ENCODE peak calls at places on chromosomes 7 and 10, in six cellular contexts. One of them, this sample, is unnamed. For H3K4me1, the result is how much of the 10 kb centered on the place peaks cover.

GRCh38 chr7:129970816-129971215 is 18.1 kb upstream of the UBE2H start:
- DNase-seq in PC-3: peak
- DNase-seq in tibial nerve: no peak
- DNase-seq in esophagus muscularis mucosa: no peak
- DNase-seq in hepatocyte: no peak
- DNase-seq in SK-N-SH: no peak
- DNase-seq in this sample: no peak

GRCh38 chr7:46146454-46147255 is 225.6 kb upstream of the IGFBP3 start:
- DNase-seq in PC-3: peak
- DNase-seq in tibial nerve: no peak
- DNase-seq in esophagus muscularis mucosa: no peak
- DNase-seq in hepatocyte: no peak
- DNase-seq in SK-N-SH: peak
- DNase-seq in this sample: no peak

GRCh38 chr10:100872034-100872791 is 40.5 kb upstream of the SLF2 start:
- DNase-seq in PC-3: peak
- DNase-seq in tibial nerve: no peak
- DNase-seq in esophagus muscularis mucosa: no peak
- DNase-seq in hepatocyte: peak
- DNase-seq in SK-N-SH: peak
- DNase-seq in this sample: no peak

GRCh38 chr7:134905375-134905774 is 80.9 kb upstream of the AGBL3 start:
- DNase-seq in PC-3: no peak
- DNase-seq in tibial nerve: peak
- DNase-seq in esophagus muscularis mucosa: peak
- DNase-seq in hepatocyte: peak
- DNase-seq in SK-N-SH: no peak
- DNase-seq in this sample: no peak

GRCh38 chr10:43864622-43865021 is 215.9 kb upstream of the ZNF32 start:
- DNase-seq in PC-3: no peak
- DNase-seq in tibial nerve: no peak
- DNase-seq in esophagus muscularis mucosa: no peak
- DNase-seq in hepatocyte: no peak
- DNase-seq in SK-N-SH: no peak
- DNase-seq in this sample: no peak

GRCh38 chr7:150420242-150420641 is 30.2 kb upstream of the GIMAP8 start:
- DNase-seq in PC-3: no peak
- DNase-seq in tibial nerve: no peak
- DNase-seq in esophagus muscularis mucosa: no peak
- DNase-seq in hepatocyte: peak
- DNase-seq in SK-N-SH: no peak
- DNase-seq in this sample: no peak

GRCh38 chr10:22992621-22993020 is 64.8 kb downstream of the ARMC3 start:
- DNase-seq in PC-3: no peak
- DNase-seq in tibial nerve: no peak
- DNase-seq in esophagus muscularis mucosa: no peak
- DNase-seq in hepatocyte: no peak
- DNase-seq in SK-N-SH: no peak
- DNase-seq in this sample: no peak

GRCh38 chr10:89414146-89414878 is at the start of gene IFIT5:
- DNase-seq in PC-3: peak
- DNase-seq in tibial nerve: peak
- DNase-seq in esophagus muscularis mucosa: peak
- DNase-seq in hepatocyte: peak
- DNase-seq in SK-N-SH: peak
- DNase-seq in this sample: peak

GRCh38 chr7:127683776-127684681 is 32.0 kb downstream of the SND1 start:
- DNase-seq in PC-3: no peak
- DNase-seq in tibial nerve: no peak
- DNase-seq in esophagus muscularis mucosa: no peak
- DNase-seq in hepatocyte: no peak
- DNase-seq in SK-N-SH: no peak
- DNase-seq in this sample: no peak

GRCh38 chr7:137474627-137475026 is 131.1 kb upstream of the PTN start:
- DNase-seq in PC-3: no peak
- DNase-seq in tibial nerve: no peak
- DNase-seq in esophagus muscularis mucosa: no peak
- DNase-seq in hepatocyte: no peak
- DNase-seq in SK-N-SH: no peak
- DNase-seq in this sample: no peak

DNA sequence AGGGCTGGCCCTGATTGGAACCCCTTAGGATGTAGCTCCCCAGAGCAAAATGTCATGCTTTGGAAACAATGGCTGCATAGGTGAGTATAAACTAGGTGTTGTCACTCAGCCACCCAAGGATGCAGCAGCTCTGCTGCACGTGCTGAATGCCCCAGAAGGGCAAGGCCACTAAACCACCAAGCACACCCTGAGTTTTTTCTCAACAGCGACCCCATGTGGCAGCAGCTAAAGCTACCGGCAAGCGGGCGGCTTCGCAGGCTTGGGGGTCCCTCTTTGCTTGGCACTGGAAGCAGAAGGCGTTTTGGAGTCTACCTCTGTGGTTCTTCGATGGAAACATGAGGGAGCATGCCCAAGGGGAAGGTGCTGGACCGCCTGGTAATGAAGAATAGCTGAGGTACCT is 152.3 kb downstream of the GFRA1 start:
- DNase-seq in PC-3: no peak
- DNase-seq in tibial nerve: no peak
- DNase-seq in esophagus muscularis mucosa: peak
- DNase-seq in hepatocyte: no peak
- DNase-seq in SK-N-SH: no peak
- DNase-seq in this sample: no peak
- TF ChIP-seq CTCF in PC-3: no peak
- TF ChIP-seq CTCF in tibial nerve: no peak
- TF ChIP-seq CTCF in esophagus muscularis mucosa: no peak
- TF ChIP-seq CTCF in hepatocyte: peak
- TF ChIP-seq CTCF in SK-N-SH: peak
- TF ChIP-seq CTCF in this sample: peak

GRCh38 chr10:28586176-28586575 is 53.3 kb downstream of the WAC start:
- DNase-seq in PC-3: no peak
- DNase-seq in tibial nerve: no peak
- DNase-seq in esophagus muscularis mucosa: no peak
- DNase-seq in hepatocyte: no peak
- DNase-seq in SK-N-SH: no peak
- DNase-seq in this sample: no peak
- H3K4me1 ChIP-seq in PC-3: under half
- H3K4me1 ChIP-seq in tibial nerve: half or more
- H3K4me1 ChIP-seq in esophagus muscularis mucosa: half or more
- H3K4me1 ChIP-seq in hepatocyte: under half
- H3K4me1 ChIP-seq in SK-N-SH: under half
- H3K4me1 ChIP-seq in this sample: under half

GRCh38 chr10:77504870-77505257 is 132.7 kb downstream of the KCNMA1 start:
- DNase-seq in PC-3: peak
- DNase-seq in tibial nerve: no peak
- DNase-seq in esophagus muscularis mucosa: no peak
- DNase-seq in hepatocyte: peak
- DNase-seq in SK-N-SH: no peak
- DNase-seq in this sample: peak
- TF ChIP-seq CTCF in PC-3: peak
- TF ChIP-seq CTCF in tibial nerve: no peak
- TF ChIP-seq CTCF in esophagus muscularis mucosa: no peak
- TF ChIP-seq CTCF in hepatocyte: peak
- TF ChIP-seq CTCF in SK-N-SH: peak
- TF ChIP-seq CTCF in this sample: peak

GRCh38 chr7:38385682-38386081 is 112.2 kb upstream of the TARP start:
- DNase-seq in PC-3: no peak
- DNase-seq in tibial nerve: no peak
- DNase-seq in esophagus muscularis mucosa: no peak
- DNase-seq in hepatocyte: no peak
- DNase-seq in SK-N-SH: no peak
- DNase-seq in this sample: no peak

GRCh38 chr7:38383281-38383680 is 109.8 kb upstream of the TARP start:
- DNase-seq in PC-3: no peak
- DNase-seq in tibial nerve: no peak
- DNase-seq in esophagus muscularis mucosa: no peak
- DNase-seq in hepatocyte: no peak
- DNase-seq in SK-N-SH: no peak
- DNase-seq in this sample: no peak

DNA sequence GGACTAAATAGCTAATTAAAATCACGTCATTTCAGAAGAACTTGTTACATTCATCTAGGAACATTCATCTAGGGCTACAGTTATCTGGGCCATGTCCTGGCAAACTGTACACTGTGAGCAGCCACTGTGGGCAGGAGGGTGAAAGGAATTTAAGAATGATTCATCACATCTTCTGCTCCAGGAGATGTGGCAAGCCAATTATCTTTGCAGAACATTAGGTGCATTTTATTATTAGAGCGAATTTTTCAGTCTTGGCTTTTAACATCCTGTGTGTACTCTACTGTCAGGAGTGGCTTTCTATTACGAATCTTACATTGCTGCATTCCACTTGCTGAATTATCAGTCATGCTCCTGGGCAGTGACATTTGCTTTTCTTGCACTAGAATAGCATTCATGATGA is 109.2 kb upstream of the TARP start:
- DNase-seq in PC-3: peak
- DNase-seq in tibial nerve: no peak
- DNase-seq in esophagus muscularis mucosa: no peak
- DNase-seq in hepatocyte: no peak
- DNase-seq in SK-N-SH: no peak
- DNase-seq in this sample: no peak
- H3K4me1 ChIP-seq in PC-3: under half
- H3K4me1 ChIP-seq in tibial nerve: under half
- H3K4me1 ChIP-seq in esophagus muscularis mucosa: under half
- H3K4me1 ChIP-seq in hepatocyte: under half
- H3K4me1 ChIP-seq in SK-N-SH: under half
- H3K4me1 ChIP-seq in this sample: under half

GRCh38 chr7:105876964-105877601 is 684 bp upstream of the ATXN7L1 start:
- DNase-seq in PC-3: peak
- DNase-seq in tibial nerve: no peak
- DNase-seq in esophagus muscularis mucosa: peak
- DNase-seq in hepatocyte: peak
- DNase-seq in SK-N-SH: peak
- DNase-seq in this sample: peak

GRCh38 chr7:105875505-105875904 is 894 bp downstream of the ATXN7L1 start:
- DNase-seq in PC-3: peak
- DNase-seq in tibial nerve: no peak
- DNase-seq in esophagus muscularis mucosa: no peak
- DNase-seq in hepatocyte: no peak
- DNase-seq in SK-N-SH: no peak
- DNase-seq in this sample: no peak

GRCh38 chr7:105877736-105878135 is 1.3 kb upstream of the ATXN7L1 start:
- DNase-seq in PC-3: no peak
- DNase-seq in tibial nerve: no peak
- DNase-seq in esophagus muscularis mucosa: no peak
- DNase-seq in hepatocyte: no peak
- DNase-seq in SK-N-SH: no peak
- DNase-seq in this sample: no peak

GRCh38 chr7:105874055-105874454 is 2.3 kb downstream of the ATXN7L1 start:
- DNase-seq in PC-3: no peak
- DNase-seq in tibial nerve: no peak
- DNase-seq in esophagus muscularis mucosa: no peak
- DNase-seq in hepatocyte: no peak
- DNase-seq in SK-N-SH: no peak
- DNase-seq in this sample: no peak

GRCh38 chr7:105876091-105876963 is at the start of gene ATXN7L1:
- DNase-seq in PC-3: peak
- DNase-seq in tibial nerve: peak
- DNase-seq in esophagus muscularis mucosa: peak
- DNase-seq in hepatocyte: peak
- DNase-seq in SK-N-SH: peak
- DNase-seq in this sample: peak
- TF ChIP-seq CTCF in PC-3: peak
- TF ChIP-seq CTCF in tibial nerve: peak
- TF ChIP-seq CTCF in esophagus muscularis mucosa: peak
- TF ChIP-seq CTCF in hepatocyte: peak
- TF ChIP-seq CTCF in SK-N-SH: peak
- TF ChIP-seq CTCF in this sample: peak

GRCh38 chr7:21352540-21353387 is 75.1 kb upstream of the SP4 start:
- DNase-seq in PC-3: no peak
- DNase-seq in tibial nerve: no peak
- DNase-seq in esophagus muscularis mucosa: no peak
- DNase-seq in hepatocyte: no peak
- DNase-seq in SK-N-SH: no peak
- DNase-seq in this sample: no peak
- H3K4me1 ChIP-seq in PC-3: under half
- H3K4me1 ChIP-seq in tibial nerve: under half
- H3K4me1 ChIP-seq in esophagus muscularis mucosa: under half
- H3K4me1 ChIP-seq in hepatocyte: under half
- H3K4me1 ChIP-seq in SK-N-SH: under half
- H3K4me1 ChIP-seq in this sample: under half

GRCh38 chr7:114539575-114539974 is 125.0 kb downstream of the FOXP2 start:
- DNase-seq in PC-3: peak
- DNase-seq in tibial nerve: no peak
- DNase-seq in esophagus muscularis mucosa: no peak
- DNase-seq in hepatocyte: peak
- DNase-seq in SK-N-SH: no peak
- DNase-seq in this sample: peak
- TF ChIP-seq CTCF in PC-3: peak
- TF ChIP-seq CTCF in tibial nerve: no peak
- TF ChIP-seq CTCF in esophagus muscularis mucosa: peak
- TF ChIP-seq CTCF in hepatocyte: peak
- TF ChIP-seq CTCF in SK-N-SH: peak
- TF ChIP-seq CTCF in this sample: peak

GRCh38 chr10:24720096-24720495 is 3.6 kb downstream of the ARHGAP21 start:
- DNase-seq in PC-3: no peak
- DNase-seq in tibial nerve: no peak
- DNase-seq in esophagus muscularis mucosa: peak
- DNase-seq in hepatocyte: no peak
- DNase-seq in SK-N-SH: no peak
- DNase-seq in this sample: no peak
- H3K4me1 ChIP-seq in PC-3: under half
- H3K4me1 ChIP-seq in tibial nerve: half or more
- H3K4me1 ChIP-seq in esophagus muscularis mucosa: half or more
- H3K4me1 ChIP-seq in hepatocyte: under half
- H3K4me1 ChIP-seq in SK-N-SH: under half
- H3K4me1 ChIP-seq in this sample: under half

GRCh38 chr10:3242251-3242650 is 69.7 kb upstream of the PITRM1 start:
- DNase-seq in PC-3: no peak
- DNase-seq in tibial nerve: no peak
- DNase-seq in esophagus muscularis mucosa: no peak
- DNase-seq in hepatocyte: no peak
- DNase-seq in SK-N-SH: no peak
- DNase-seq in this sample: no peak

GRCh38 chr10:3239066-3239919 is 66.7 kb upstream of the PITRM1 start:
- DNase-seq in PC-3: peak
- DNase-seq in tibial nerve: peak
- DNase-seq in esophagus muscularis mucosa: no peak
- DNase-seq in hepatocyte: peak
- DNase-seq in SK-N-SH: peak
- DNase-seq in this sample: no peak

GRCh38 chr10:3241128-3242057 is 68.8 kb upstream of the PITRM1 start:
- DNase-seq in PC-3: no peak
- DNase-seq in tibial nerve: no peak
- DNase-seq in esophagus muscularis mucosa: no peak
- DNase-seq in hepatocyte: no peak
- DNase-seq in SK-N-SH: no peak
- DNase-seq in this sample: no peak

GRCh38 chr10:3238115-3238871 is 65.7 kb upstream of the PITRM1 start:
- DNase-seq in PC-3: no peak
- DNase-seq in tibial nerve: no peak
- DNase-seq in esophagus muscularis mucosa: no peak
- DNase-seq in hepatocyte: no peak
- DNase-seq in SK-N-SH: no peak
- DNase-seq in this sample: no peak

GRCh38 chr10:3239920-3240909 is 67.6 kb upstream of the PITRM1 start:
- DNase-seq in PC-3: no peak
- DNase-seq in tibial nerve: no peak
- DNase-seq in esophagus muscularis mucosa: no peak
- DNase-seq in hepatocyte: no peak
- DNase-seq in SK-N-SH: no peak
- DNase-seq in this sample: no peak
- TF ChIP-seq CTCF in PC-3: no peak
- TF ChIP-seq CTCF in tibial nerve: no peak
- TF ChIP-seq CTCF in esophagus muscularis mucosa: no peak
- TF ChIP-seq CTCF in hepatocyte: no peak
- TF ChIP-seq CTCF in SK-N-SH: no peak
- TF ChIP-seq CTCF in this sample: no peak

GRCh38 chr10:114628106-114628505 is 30.0 kb downstream of the ABLIM1 start:
- DNase-seq in PC-3: no peak
- DNase-seq in tibial nerve: no peak
- DNase-seq in esophagus muscularis mucosa: no peak
- DNase-seq in hepatocyte: no peak
- DNase-seq in SK-N-SH: no peak
- DNase-seq in this sample: no peak
- H3K4me1 ChIP-seq in PC-3: half or more
- H3K4me1 ChIP-seq in tibial nerve: under half
- H3K4me1 ChIP-seq in esophagus muscularis mucosa: half or more
- H3K4me1 ChIP-seq in hepatocyte: under half
- H3K4me1 ChIP-seq in SK-N-SH: under half
- H3K4me1 ChIP-seq in this sample: under half

This sample was measured in foreskin keratinocyte.